ENCODE peak calls at places on chromosomes 4 and X, in four cellular contexts. One of them, this sample, is unnamed.

GRCh38 chr4:78951862-78952472 is 12.7 kb upstream of the PAQR3 start:
- DNase-seq in endothelial cell of umbilical vein: peak; percentile 42
- DNase-seq in Calu3: peak; percentile 23
- DNase-seq in dorsolateral prefrontal cortex: no peak
- DNase-seq in this sample: no peak

GRCh38 chrX:1502241-1502640 is 34.7 kb downstream of the P2RY8 start:
- DNase-seq in endothelial cell of umbilical vein: no peak
- DNase-seq in Calu3: no peak
- DNase-seq in dorsolateral prefrontal cortex: no peak
- DNase-seq in this sample: no peak

GRCh38 chr4:23234716-23235115 is 542.0 kb downstream of the GBA3 start:
- DNase-seq in endothelial cell of umbilical vein: no peak
- DNase-seq in Calu3: no peak
- DNase-seq in dorsolateral prefrontal cortex: no peak
- DNase-seq in this sample: no peak

GRCh38 chr4:64539234-64539849 is 130.1 kb upstream of the TECRL start:
- DNase-seq in endothelial cell of umbilical vein: peak; percentile 54
- DNase-seq in Calu3: peak; percentile 41
- DNase-seq in dorsolateral prefrontal cortex: no peak
- DNase-seq in this sample: no peak

GRCh38 chr4:110480031-110480549 is 4.1 kb downstream of the ENPEP start:
- DNase-seq in endothelial cell of umbilical vein: no peak
- DNase-seq in Calu3: no peak
- DNase-seq in dorsolateral prefrontal cortex: no peak
- DNase-seq in this sample: no peak

GRCh38 chr4:176949022-176949421 is 156.3 kb upstream of the VEGFC start:
- DNase-seq in endothelial cell of umbilical vein: no peak
- DNase-seq in Calu3: no peak
- DNase-seq in dorsolateral prefrontal cortex: no peak
- DNase-seq in this sample: no peak

GRCh38 chr4:186264660-186265059 is 1.3 kb upstream of the F11 start:
- DNase-seq in endothelial cell of umbilical vein: no peak
- DNase-seq in Calu3: no peak
- DNase-seq in dorsolateral prefrontal cortex: no peak
- DNase-seq in this sample: no peak

GRCh38 chr4:139481465-139481864 is 27.5 kb downstream of the RAB33B start:
- DNase-seq in endothelial cell of umbilical vein: no peak
- DNase-seq in Calu3: no peak
- DNase-seq in dorsolateral prefrontal cortex: no peak
- DNase-seq in this sample: no peak

GRCh38 chr4:51872283-51872997 is 29.5 kb downstream of the DCUN1D4 start:
- DNase-seq in endothelial cell of umbilical vein: no peak
- DNase-seq in Calu3: no peak
- DNase-seq in dorsolateral prefrontal cortex: no peak
- DNase-seq in this sample: no peak

GRCh38 chr4:185534850-185535761 is at the start of gene PDLIM3:
- DNase-seq in endothelial cell of umbilical vein: peak; percentile 65
- DNase-seq in Calu3: peak; percentile 24
- DNase-seq in dorsolateral prefrontal cortex: peak; percentile 45
- DNase-seq in this sample: no peak

GRCh38 chr4:80079255-80079923 is 6.4 kb upstream of the ANTXR2 start:
- DNase-seq in endothelial cell of umbilical vein: no peak
- DNase-seq in Calu3: no peak
- DNase-seq in dorsolateral prefrontal cortex: no peak
- DNase-seq in this sample: no peak

GRCh38 chrX:106220177-106220576 is 52.1 kb downstream of the PWWP3B start:
- DNase-seq in endothelial cell of umbilical vein: no peak
- DNase-seq in Calu3: no peak
- DNase-seq in dorsolateral prefrontal cortex: no peak
- DNase-seq in this sample: no peak

GRCh38 chrX:39577976-39578962 is 519.5 kb downstream of the BCOR start:
- DNase-seq in endothelial cell of umbilical vein: no peak
- DNase-seq in Calu3: no peak
- DNase-seq in dorsolateral prefrontal cortex: no peak
- DNase-seq in this sample: no peak

GRCh38 chr4:59247032-59247431 is 1953.1 kb upstream of the ADGRL3 start:
- DNase-seq in endothelial cell of umbilical vein: no peak
- DNase-seq in Calu3: no peak
- DNase-seq in dorsolateral prefrontal cortex: no peak
- DNase-seq in this sample: no peak
- TF ChIP-seq CTCF in endothelial cell of umbilical vein: no peak
- TF ChIP-seq CTCF in Calu3: no peak
- TF ChIP-seq CTCF in dorsolateral prefrontal cortex: peak; percentile 56
- TF ChIP-seq CTCF in this sample: peak; percentile 68

GRCh38 chrX:141638601-141639000 is 49.1 kb downstream of the SPANXA2 start:
- DNase-seq in endothelial cell of umbilical vein: no peak
- DNase-seq in Calu3: no peak
- DNase-seq in dorsolateral prefrontal cortex: no peak
- DNase-seq in this sample: no peak

GRCh38 chrX:141641138-141641537 is 51.6 kb downstream of the SPANXA2 start:
- DNase-seq in endothelial cell of umbilical vein: no peak
- DNase-seq in Calu3: no peak
- DNase-seq in dorsolateral prefrontal cortex: no peak
- DNase-seq in this sample: no peak

GRCh38 chrX:141642979-141643378 is 53.5 kb downstream of the SPANXA2 start:
- DNase-seq in endothelial cell of umbilical vein: no peak
- DNase-seq in Calu3: no peak
- DNase-seq in dorsolateral prefrontal cortex: no peak
- DNase-seq in this sample: no peak
- TF ChIP-seq CTCF in endothelial cell of umbilical vein: no peak
- TF ChIP-seq CTCF in Calu3: no peak
- TF ChIP-seq CTCF in dorsolateral prefrontal cortex: no peak
- TF ChIP-seq CTCF in this sample: no peak

GRCh38 chrX:51182545-51182944 is 150.1 kb upstream of the NUDT10 start:
- DNase-seq in endothelial cell of umbilical vein: no peak
- DNase-seq in Calu3: no peak
- DNase-seq in dorsolateral prefrontal cortex: no peak
- DNase-seq in this sample: no peak
- TF ChIP-seq CTCF in endothelial cell of umbilical vein: no peak
- TF ChIP-seq CTCF in Calu3: no peak
- TF ChIP-seq CTCF in dorsolateral prefrontal cortex: no peak
- TF ChIP-seq CTCF in this sample: no peak

GRCh38 chr4:150217192-150217591 is 138.9 kb downstream of the DCLK2 start:
- DNase-seq in endothelial cell of umbilical vein: peak; percentile 45
- DNase-seq in Calu3: no peak
- DNase-seq in dorsolateral prefrontal cortex: no peak
- DNase-seq in this sample: no peak
- TF ChIP-seq CTCF in endothelial cell of umbilical vein: no peak
- TF ChIP-seq CTCF in Calu3: no peak
- TF ChIP-seq CTCF in dorsolateral prefrontal cortex: peak; percentile 55
- TF ChIP-seq CTCF in this sample: peak; percentile 59

GRCh38 chr4:180721356-180721755 is 1521.8 kb upstream of the TENM3 start:
- DNase-seq in endothelial cell of umbilical vein: no peak
- DNase-seq in Calu3: no peak
- DNase-seq in dorsolateral prefrontal cortex: no peak
- DNase-seq in this sample: no peak

GRCh38 chr4:180726611-180727010 is 1516.6 kb upstream of the TENM3 start:
- DNase-seq in endothelial cell of umbilical vein: no peak
- DNase-seq in Calu3: no peak
- DNase-seq in dorsolateral prefrontal cortex: no peak
- DNase-seq in this sample: no peak
- TF ChIP-seq CTCF in endothelial cell of umbilical vein: no peak
- TF ChIP-seq CTCF in Calu3: no peak
- TF ChIP-seq CTCF in dorsolateral prefrontal cortex: no peak
- TF ChIP-seq CTCF in this sample: no peak

GRCh38 chrX:46318551-46318950 is 226.7 kb downstream of the ZNF674 start:
- DNase-seq in endothelial cell of umbilical vein: no peak
- DNase-seq in Calu3: no peak
- DNase-seq in dorsolateral prefrontal cortex: no peak
- DNase-seq in this sample: no peak
- TF ChIP-seq CTCF in endothelial cell of umbilical vein: no peak
- TF ChIP-seq CTCF in Calu3: no peak
- TF ChIP-seq CTCF in dorsolateral prefrontal cortex: no peak
- TF ChIP-seq CTCF in this sample: no peak

GRCh38 chr4:2393353-2394270 is 24.8 kb downstream of the ZFYVE28 start:
- DNase-seq in endothelial cell of umbilical vein: no peak
- DNase-seq in Calu3: peak; percentile 19
- DNase-seq in dorsolateral prefrontal cortex: no peak
- DNase-seq in this sample: peak; percentile 54
- TF ChIP-seq CTCF in endothelial cell of umbilical vein: no peak
- TF ChIP-seq CTCF in Calu3: no peak
- TF ChIP-seq CTCF in dorsolateral prefrontal cortex: no peak
- TF ChIP-seq CTCF in this sample: no peak

DNA sequence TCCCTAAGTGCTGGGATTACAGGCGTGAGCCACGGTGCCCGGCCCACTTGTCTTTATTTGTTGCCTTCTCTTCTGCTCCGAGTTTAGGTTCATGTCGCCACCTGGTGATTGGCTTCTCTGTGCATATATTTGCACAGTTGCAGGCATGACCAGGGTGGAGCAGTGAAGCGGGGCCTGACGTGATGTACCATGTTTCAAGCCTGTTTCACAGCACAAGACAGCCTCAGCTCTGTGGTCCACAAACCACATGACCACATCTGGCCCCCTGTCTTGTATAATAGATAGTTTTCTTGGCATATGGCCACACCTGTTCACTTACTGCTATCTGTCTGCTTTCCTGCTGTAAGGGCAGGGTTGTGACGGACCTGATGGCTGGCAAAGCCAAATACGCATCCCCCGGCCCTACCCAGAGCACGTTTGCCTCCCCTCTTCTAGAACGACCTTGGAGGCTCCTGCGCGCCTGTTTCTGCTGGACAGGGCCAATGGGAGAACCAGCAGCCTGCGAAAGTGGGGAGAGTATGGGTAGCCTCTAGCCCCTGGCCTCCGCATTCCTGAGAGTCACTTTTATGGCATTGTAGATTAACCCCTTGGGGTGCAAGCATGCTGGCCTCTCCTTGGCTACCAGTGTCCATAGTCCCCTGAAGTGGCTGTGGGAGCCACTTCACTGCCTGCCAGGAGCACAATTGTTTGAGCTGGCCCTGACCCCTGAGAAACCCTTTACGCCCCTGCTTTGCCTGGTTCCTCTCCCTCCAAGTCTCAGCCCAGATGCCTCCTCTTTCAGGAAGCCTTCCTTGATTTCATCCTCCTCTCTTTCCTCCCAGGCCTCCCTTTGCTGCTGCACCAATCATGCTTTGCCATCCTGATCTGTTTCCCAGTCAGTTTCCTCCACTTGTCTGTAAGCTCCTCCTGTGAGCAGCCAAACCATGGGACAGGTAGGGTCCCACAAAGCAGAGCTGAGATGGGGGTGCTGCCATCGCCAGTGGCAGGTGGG is 6.0 kb upstream of the SH3TC1 start:
- DNase-seq in endothelial cell of umbilical vein: peak; percentile 79
- DNase-seq in Calu3: peak; percentile 56
- DNase-seq in dorsolateral prefrontal cortex: no peak
- DNase-seq in this sample: no peak
- TF ChIP-seq CTCF in endothelial cell of umbilical vein: peak; percentile 18
- TF ChIP-seq CTCF in Calu3: no peak
- TF ChIP-seq CTCF in dorsolateral prefrontal cortex: no peak
- TF ChIP-seq CTCF in this sample: peak; percentile 73